ENCODE peak calls at places on chromosomes 6 and 20, in six cellular contexts. M is HTR-8/SVneo; P is lower lobe of right lung; Q is G401; B is iris pigment epithelial cell; I is activated CD4-positive, alpha-beta T cell treated with anti-CD3 and anti-CD28 coated beads, Interleukin-2, amount 50 U/mL, for 1 hour. G is an unnamed sample.

GRCh38 chr20:7924692-7925091 is 15.6 kb downstream of the HAO1 start:
- DNase-seq in Q (no peak), B (peak), M (no peak), I (no peak), P (no peak), G (no peak)

GRCh38 chr6:42693725-42694323 is 28.6 kb downstream of the PRPH2 start:
- DNase-seq in B (no peak), P (no peak), M (no peak), I (no peak), Q (no peak), G (no peak)

GRCh38 chr6:28566527-28567252 is 41.0 kb downstream of the GPX5 start:
- DNase-seq in Q (no peak), I (no peak), B (no peak), P (no peak), M (no peak), G (no peak)

GRCh38 chr6:165486183-165487137 is 176.6 kb downstream of the PDE10A start:
- DNase-seq in B (no peak), M (no peak), P (no peak), I (no peak), Q (no peak), G (no peak)

GRCh38 chr6:136309171-136309570 is 19.5 kb upstream of the BCLAF1 start:
- DNase-seq in M (no peak), P (no peak), Q (no peak), B (no peak), I (no peak), G (no peak)

GRCh38 chr6:160955508-160956295 is 35.9 kb upstream of the MAP3K4 start:
- DNase-seq in B (no peak), M (no peak), Q (no peak), I (no peak), P (no peak), G (no peak)

GRCh38 chr20:44660506-44660905 is 9.0 kb upstream of the ADA start:
- DNase-seq in I (no peak), P (no peak), M (no peak), B (no peak), Q (no peak), G (no peak)

GRCh38 chr6:121639041-121639440 is 203.6 kb downstream of the GJA1 start:
- DNase-seq in Q (no peak), I (no peak), B (no peak), M (no peak), P (no peak), G (no peak)

GRCh38 chr6:41859356-41859755 is 35.8 kb downstream of the USP49 start:
- DNase-seq in Q (no peak), B (no peak), M (no peak), I (no peak), P (no peak), G (no peak)

G was measured in cerebellum.